ENCODE peak calls at places on chromosomes 4 and X, in eight cellular contexts. S is upper lobe of right lung; Z is neural progenitor cell; P is CD4-positive, CD25-positive, alpha-beta regulatory T cell; U is mammary epithelial cell; Q is left lung; T is right cardiac atrium; M is astrocyte. W is an unnamed sample. For H3K4me1 and H3K27me3, the result is how much of the 10 kb centered on the place peaks cover.

GRCh38 chrX:68196939-68197791 is 236.1 kb downstream of the OPHN1 start:
- DNase-seq in S (no peak), Z (peak), P (peak), U (peak), Q (no peak), T (no peak), M (peak), W (peak)

GRCh38 chr4:128844931-128845330 is 35.4 kb downstream of the JADE1 start:
- DNase-seq in S (no peak), Z (no peak), P (no peak), U (no peak), Q (no peak), T (peak), M (no peak), W (no peak)

GRCh38 chrX:155027509-155028066 is 944 bp downstream of the FUNDC2 start:
- DNase-seq in S (no peak), Z (no peak), P (peak), U (peak), Q (no peak), T (no peak), M (peak), W (peak)

GRCh38 chr4:111986125-111986524 is 159.1 kb upstream of the FAM241A start:
- DNase-seq in S (no peak), Z (no peak), P (no peak), U (no peak), Q (no peak), T (no peak), M (no peak), W (no peak)

GRCh38 chr4:9996319-9997110 is 24.8 kb downstream of the SLC2A9 start:
- DNase-seq in S (no peak), Z (no peak), P (no peak), U (no peak), Q (no peak), T (no peak), M (no peak), W (no peak)

GRCh38 chr4:101846550-101846949 is 56.0 kb downstream of the BANK1 start:
- DNase-seq in S (no peak), Z (no peak), P (no peak), U (peak), Q (no peak), T (no peak), M (no peak), W (no peak)

GRCh38 chr4:150583287-150584197 is 1.6 kb downstream of the MAB21L2 start:
- DNase-seq in S (no peak), Z (peak), P (no peak), U (no peak), Q (peak), T (peak), M (peak), W (no peak)

GRCh38 chrX:130079824-130080406 is 30.4 kb downstream of the ELF4 start:
- DNase-seq in S (no peak), Z (peak), P (peak), U (peak), Q (no peak), T (peak), M (peak), W (peak)

GRCh38 chr4:76665721-76666120 is 230.7 kb downstream of the SHROOM3 start:
- DNase-seq in S (no peak), Z (no peak), P (no peak), U (no peak), Q (no peak), T (no peak), M (no peak), W (no peak)

GRCh38 chrX:71103110-71103983 is 3.2 kb downstream of the CXorf65 start:
- DNase-seq in S (no peak), Z (peak), P (peak), U (no peak), Q (no peak), T (no peak), M (no peak), W (peak)

GRCh38 chrX:53194308-53194707 is 30.7 kb downstream of the KDM5C start:
- DNase-seq in S (no peak), Z (no peak), P (no peak), U (no peak), Q (no peak), T (no peak), M (no peak), W (no peak)

GRCh38 chr4:175745340-175745739 is 66.7 kb downstream of the GPM6A start:
- DNase-seq in S (no peak), Z (no peak), P (no peak), U (no peak), Q (no peak), T (no peak), M (no peak), W (no peak)

GRCh38 chr4:7043521-7044414 is 596 bp downstream of the TADA2B start:
- DNase-seq in S (peak), Z (no peak), P (peak), U (peak), Q (peak), T (peak), M (peak), W (peak)

GRCh38 chr4:86055898-86056297 is 304.0 kb downstream of the MAPK10 start:
- DNase-seq in S (no peak), Z (no peak), P (no peak), U (peak), Q (no peak), T (no peak), M (peak), W (no peak)

GRCh38 chrX:2351999-2352995 is 148.5 kb downstream of the DHRSX start:
- DNase-seq in S (no peak), Z (no peak), P (no peak), U (peak), Q (no peak), T (no peak), M (peak), W (no peak)

GRCh38 chr4:16140520-16141249 is 56.9 kb upstream of the PROM1 start:
- DNase-seq in S (no peak), Z (no peak), P (no peak), U (peak), Q (no peak), T (no peak), M (peak), W (no peak)

GRCh38 chr4:94348705-94349104 is 6.1 kb upstream of the HPGDS start:
- DNase-seq in S (no peak), Z (no peak), P (no peak), U (no peak), Q (no peak), T (no peak), M (no peak), W (no peak)

GRCh38 chr4:84582988-84583870 is at the start of gene CDS1:
- DNase-seq in S (peak), Z (peak), P (peak), U (peak), Q (peak), T (peak), M (no peak), W (peak)

GRCh38 chr4:54913751-54914526 is 211.5 kb downstream of the KDR start:
- DNase-seq in S (no peak), Z (no peak), P (no peak), U (no peak), Q (no peak), T (no peak), M (no peak), W (no peak)

GRCh38 chr4:69546121-69546520 is 50.4 kb upstream of the UGT2B4 start:
- DNase-seq in S (no peak), Z (no peak), P (no peak), U (peak), Q (no peak), T (no peak), M (peak), W (no peak)

GRCh38 chr4:117225441-117225840 is 140.1 kb upstream of the TRAM1L1 start:
- DNase-seq in S (no peak), Z (no peak), P (no peak), U (no peak), Q (no peak), T (no peak), M (no peak), W (no peak)

GRCh38 chrX:24293412-24293811 is 20.5 kb downstream of the SUPT20HL2 start:
- DNase-seq in S (no peak), Z (no peak), P (no peak), U (no peak), Q (no peak), T (no peak), M (no peak), W (no peak)

GRCh38 chr4:14167876-14168510 is 540.5 kb upstream of the BOD1L1 start:
- DNase-seq in S (no peak), Z (no peak), P (no peak), U (peak), Q (no peak), T (no peak), M (peak), W (no peak)
- H3K27ac ChIP-seq in S (no peak), Z (no peak), P (no peak), U (peak), Q (no peak), T (no peak), M (no peak), W (no peak)

DNA sequence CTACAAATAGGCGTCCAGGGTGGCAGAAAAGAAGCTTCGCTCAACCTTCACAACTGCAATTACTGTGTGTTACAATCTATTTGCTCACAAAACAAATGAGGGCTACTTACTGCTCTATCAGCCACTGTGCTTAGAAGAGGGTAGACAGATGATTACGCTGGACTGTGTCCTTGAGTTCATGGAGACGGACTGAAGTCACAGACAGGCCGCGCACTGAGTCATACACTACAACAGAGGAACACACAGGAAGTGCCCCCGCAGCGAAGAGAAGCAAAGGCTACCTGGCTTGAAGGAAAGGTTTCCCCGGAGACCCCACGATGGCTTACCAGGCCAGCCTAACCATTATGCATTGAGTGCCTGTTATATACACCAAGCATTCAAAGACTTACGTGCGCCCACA is 25.6 kb downstream of the FAT1 start:
- DNase-seq in S (no peak), Z (no peak), P (no peak), U (no peak), Q (no peak), T (no peak), M (no peak), W (no peak)
- H3K4me1 ChIP-seq in S (under half), Z (under half), P (under half), U (half or more), Q (under half), T (under half), M (under half), W (under half)

DNA sequence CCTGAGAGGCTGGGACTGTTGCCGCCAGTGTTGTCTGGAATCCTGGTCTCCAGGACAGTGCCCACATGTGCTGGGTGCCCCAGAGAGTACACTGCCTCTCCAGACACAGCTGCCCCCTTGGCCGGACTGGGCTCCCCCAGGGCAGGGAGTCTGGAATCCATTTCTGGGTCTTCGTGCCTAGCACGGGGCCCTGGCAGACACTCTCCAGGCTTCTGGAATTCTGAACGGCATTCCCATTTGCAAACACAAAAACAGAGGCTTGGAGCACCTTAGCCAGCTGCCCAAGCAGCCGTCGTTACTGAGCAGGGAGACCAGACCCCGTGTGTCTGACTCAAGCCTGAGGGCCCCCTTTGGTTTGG is 20.8 kb downstream of the HMX1 start:
- DNase-seq in S (no peak), Z (no peak), P (no peak), U (no peak), Q (peak), T (no peak), M (no peak), W (no peak)
- H3K27me3 ChIP-seq in S (half or more), Z (half or more), P (under half), U (under half), Q (under half), T (under half), M (under half), W (under half)

GRCh38 chr4:761086-761485 is 55.5 kb downstream of the PCGF3 start:
- DNase-seq in S (no peak), Z (no peak), P (no peak), U (no peak), Q (peak), T (no peak), M (no peak), W (no peak)
- H3K27ac ChIP-seq in S (no peak), Z (no peak), P (no peak), U (no peak), Q (no peak), T (no peak), M (no peak), W (no peak)

DNA sequence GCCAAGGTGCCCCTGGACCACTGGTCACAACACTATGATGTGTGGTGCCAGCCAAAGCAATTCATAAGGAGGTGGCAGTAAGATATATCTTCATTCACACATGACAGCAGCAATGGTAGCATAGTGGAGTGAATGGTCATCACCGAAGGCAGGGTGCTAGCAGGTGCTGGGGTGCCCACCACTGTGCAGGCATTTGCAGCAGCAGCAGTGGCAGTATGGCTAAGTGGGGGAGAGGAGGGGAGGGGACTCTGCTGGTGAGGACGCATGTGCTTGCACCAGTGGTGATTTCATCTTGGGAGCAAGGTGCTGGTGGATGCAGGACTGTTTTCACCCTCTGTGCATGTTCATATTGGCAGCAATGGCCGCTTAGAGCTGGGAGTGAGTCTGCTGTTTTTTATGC is 419.1 kb upstream of the KLHL4 start:
- DNase-seq in S (no peak), Z (no peak), P (no peak), U (no peak), Q (no peak), T (no peak), M (no peak), W (no peak)
- H3K4me1 ChIP-seq in S (under half), Z (under half), P (under half), U (under half), Q (under half), T (under half), M (under half), W (under half)

W was measured in CD4-positive, alpha-beta memory T cell.